ENCODE peak calls at places on chromosomes 13 and 19, in five cellular contexts. One of them, this sample, is unnamed.

GRCh38 chr13:87147076-87147475 is 524.1 kb upstream of the SLITRK5 start:
- DNase-seq in choroid plexus epithelial cell: peak
- DNase-seq in left lung: no peak
- DNase-seq in CD8-positive, alpha-beta T cell: no peak
- DNase-seq in PC-3: peak
- DNase-seq in this sample: no peak

GRCh38 chr19:30131722-30132291 is 189.8 kb downstream of the URI1 start:
- DNase-seq in PC-3: no peak
- DNase-seq in choroid plexus epithelial cell: no peak
- DNase-seq in left lung: no peak
- DNase-seq in CD8-positive, alpha-beta T cell: no peak
- DNase-seq in this sample: no peak

GRCh38 chr19:58562126-58563033 is 4.0 kb upstream of the UBE2M start:
- DNase-seq in CD8-positive, alpha-beta T cell: peak
- DNase-seq in PC-3: peak
- DNase-seq in left lung: peak
- DNase-seq in choroid plexus epithelial cell: peak
- DNase-seq in this sample: no peak

GRCh38 chr19:14502334-14503092 is 6.6 kb upstream of the GIPC1 start:
- DNase-seq in CD8-positive, alpha-beta T cell: no peak
- DNase-seq in choroid plexus epithelial cell: peak
- DNase-seq in PC-3: peak
- DNase-seq in left lung: no peak
- DNase-seq in this sample: no peak

GRCh38 chr19:16497837-16498236 is 1.6 kb downstream of the C19orf44 start:
- DNase-seq in choroid plexus epithelial cell: no peak
- DNase-seq in CD8-positive, alpha-beta T cell: no peak
- DNase-seq in PC-3: no peak
- DNase-seq in left lung: no peak
- DNase-seq in this sample: no peak

GRCh38 chr19:49116544-49116943 is 2.4 kb downstream of the LIN7B start:
- DNase-seq in CD8-positive, alpha-beta T cell: no peak
- DNase-seq in left lung: peak
- DNase-seq in PC-3: no peak
- DNase-seq in choroid plexus epithelial cell: no peak
- DNase-seq in this sample: no peak

GRCh38 chr19:19270749-19271571 is 2.1 kb downstream of the TM6SF2 start:
- DNase-seq in left lung: no peak
- DNase-seq in CD8-positive, alpha-beta T cell: no peak
- DNase-seq in PC-3: no peak
- DNase-seq in choroid plexus epithelial cell: no peak
- DNase-seq in this sample: no peak

GRCh38 chr19:18274776-18275356 is 614 bp upstream of the IQCN start:
- DNase-seq in PC-3: peak
- DNase-seq in left lung: peak
- DNase-seq in choroid plexus epithelial cell: peak
- DNase-seq in CD8-positive, alpha-beta T cell: no peak
- DNase-seq in this sample: no peak

GRCh38 chr13:50080856-50081105 is 65.5 kb downstream of the KCNRG start:
- DNase-seq in PC-3: no peak
- DNase-seq in CD8-positive, alpha-beta T cell: no peak
- DNase-seq in left lung: no peak
- DNase-seq in choroid plexus epithelial cell: peak
- DNase-seq in this sample: no peak

GRCh38 chr13:109180905-109181425 is 551.6 kb downstream of the MYO16 start:
- DNase-seq in PC-3: no peak
- DNase-seq in choroid plexus epithelial cell: peak
- DNase-seq in CD8-positive, alpha-beta T cell: no peak
- DNase-seq in left lung: no peak
- DNase-seq in this sample: peak

GRCh38 chr19:28297036-28297435 is 915.9 kb downstream of the UQCRFS1 start:
- DNase-seq in CD8-positive, alpha-beta T cell: no peak
- DNase-seq in left lung: no peak
- DNase-seq in choroid plexus epithelial cell: no peak
- DNase-seq in PC-3: no peak
- DNase-seq in this sample: no peak

GRCh38 chr13:83929147-83929546 is 46.9 kb upstream of the SLITRK1 start:
- DNase-seq in left lung: no peak
- DNase-seq in CD8-positive, alpha-beta T cell: no peak
- DNase-seq in choroid plexus epithelial cell: peak
- DNase-seq in PC-3: no peak
- DNase-seq in this sample: no peak

GRCh38 chr13:51601601-51602348 is 17.5 kb downstream of the WDFY2 start:
- DNase-seq in PC-3: no peak
- DNase-seq in choroid plexus epithelial cell: no peak
- DNase-seq in left lung: no peak
- DNase-seq in CD8-positive, alpha-beta T cell: no peak
- DNase-seq in this sample: no peak

GRCh38 chr19:35710784-35711723 is 6.7 kb downstream of the ZBTB32 start:
- DNase-seq in PC-3: no peak
- DNase-seq in left lung: no peak
- DNase-seq in CD8-positive, alpha-beta T cell: no peak
- DNase-seq in choroid plexus epithelial cell: no peak
- DNase-seq in this sample: no peak

GRCh38 chr19:17296278-17296677 is 6.9 kb downstream of the ABHD8 start:
- DNase-seq in choroid plexus epithelial cell: peak
- DNase-seq in left lung: no peak
- DNase-seq in PC-3: peak
- DNase-seq in CD8-positive, alpha-beta T cell: no peak
- DNase-seq in this sample: no peak

GRCh38 chr13:112905990-112906641 is 62.9 kb upstream of the MCF2L start:
- DNase-seq in left lung: no peak
- DNase-seq in PC-3: peak
- DNase-seq in CD8-positive, alpha-beta T cell: no peak
- DNase-seq in choroid plexus epithelial cell: no peak
- DNase-seq in this sample: no peak

GRCh38 chr19:35100588-35101533 is 14.8 kb upstream of the FXYD3 start:
- DNase-seq in PC-3: no peak
- DNase-seq in choroid plexus epithelial cell: no peak
- DNase-seq in left lung: no peak
- DNase-seq in CD8-positive, alpha-beta T cell: no peak
- DNase-seq in this sample: no peak

GRCh38 chr13:28322256-28322895 is 172.6 kb downstream of the FLT1 start:
- DNase-seq in CD8-positive, alpha-beta T cell: no peak
- DNase-seq in left lung: no peak
- DNase-seq in choroid plexus epithelial cell: peak
- DNase-seq in PC-3: peak
- DNase-seq in this sample: no peak

GRCh38 chr19:27935669-27936068 is 1277.3 kb downstream of the UQCRFS1 start:
- DNase-seq in left lung: no peak
- DNase-seq in CD8-positive, alpha-beta T cell: no peak
- DNase-seq in choroid plexus epithelial cell: no peak
- DNase-seq in PC-3: no peak
- DNase-seq in this sample: no peak

GRCh38 chr13:27783111-27783510 is 9.2 kb upstream of the GSX1 start:
- DNase-seq in PC-3: peak
- DNase-seq in choroid plexus epithelial cell: peak
- DNase-seq in left lung: no peak
- DNase-seq in CD8-positive, alpha-beta T cell: no peak
- DNase-seq in this sample: no peak

GRCh38 chr19:10699650-10700335 is 1.4 kb upstream of the QTRT1 start:
- DNase-seq in choroid plexus epithelial cell: peak
- DNase-seq in CD8-positive, alpha-beta T cell: peak
- DNase-seq in left lung: no peak
- DNase-seq in PC-3: peak
- DNase-seq in this sample: no peak

GRCh38 chr19:661427-662196 is 1.4 kb downstream of the RNF126 start:
- DNase-seq in PC-3: no peak
- DNase-seq in choroid plexus epithelial cell: peak
- DNase-seq in CD8-positive, alpha-beta T cell: peak
- DNase-seq in left lung: no peak
- DNase-seq in this sample: no peak

GRCh38 chr19:3125900-3126524 is 9.8 kb upstream of the GNA15 start:
- DNase-seq in CD8-positive, alpha-beta T cell: peak
- DNase-seq in choroid plexus epithelial cell: peak
- DNase-seq in PC-3: peak
- DNase-seq in left lung: peak
- DNase-seq in this sample: no peak

GRCh38 chr13:35309711-35310110 is 166.8 kb downstream of the MAB21L1 start:
- DNase-seq in PC-3: no peak
- DNase-seq in choroid plexus epithelial cell: no peak
- DNase-seq in left lung: no peak
- DNase-seq in CD8-positive, alpha-beta T cell: no peak
- DNase-seq in this sample: no peak

GRCh38 chr13:30898721-30899188 is 7.3 kb upstream of the MEDAG start:
- DNase-seq in CD8-positive, alpha-beta T cell: no peak
- DNase-seq in choroid plexus epithelial cell: peak
- DNase-seq in PC-3: peak
- DNase-seq in left lung: no peak
- DNase-seq in this sample: peak

GRCh38 chr13:89746554-89746953 is 1600.9 kb upstream of the MIR17HG start:
- DNase-seq in PC-3: no peak
- DNase-seq in choroid plexus epithelial cell: peak
- DNase-seq in left lung: no peak
- DNase-seq in CD8-positive, alpha-beta T cell: no peak
- DNase-seq in this sample: no peak

GRCh38 chr19:1373042-1373533 is 10.6 kb upstream of the NDUFS7 start:
- DNase-seq in left lung: no peak
- DNase-seq in choroid plexus epithelial cell: no peak
- DNase-seq in PC-3: no peak
- DNase-seq in CD8-positive, alpha-beta T cell: no peak
- DNase-seq in this sample: no peak

GRCh38 chr19:44278181-44278690 is 18.6 kb downstream of the ZNF233 start:
- DNase-seq in choroid plexus epithelial cell: no peak
- DNase-seq in PC-3: peak
- DNase-seq in left lung: no peak
- DNase-seq in CD8-positive, alpha-beta T cell: no peak
- DNase-seq in this sample: no peak

DNA sequence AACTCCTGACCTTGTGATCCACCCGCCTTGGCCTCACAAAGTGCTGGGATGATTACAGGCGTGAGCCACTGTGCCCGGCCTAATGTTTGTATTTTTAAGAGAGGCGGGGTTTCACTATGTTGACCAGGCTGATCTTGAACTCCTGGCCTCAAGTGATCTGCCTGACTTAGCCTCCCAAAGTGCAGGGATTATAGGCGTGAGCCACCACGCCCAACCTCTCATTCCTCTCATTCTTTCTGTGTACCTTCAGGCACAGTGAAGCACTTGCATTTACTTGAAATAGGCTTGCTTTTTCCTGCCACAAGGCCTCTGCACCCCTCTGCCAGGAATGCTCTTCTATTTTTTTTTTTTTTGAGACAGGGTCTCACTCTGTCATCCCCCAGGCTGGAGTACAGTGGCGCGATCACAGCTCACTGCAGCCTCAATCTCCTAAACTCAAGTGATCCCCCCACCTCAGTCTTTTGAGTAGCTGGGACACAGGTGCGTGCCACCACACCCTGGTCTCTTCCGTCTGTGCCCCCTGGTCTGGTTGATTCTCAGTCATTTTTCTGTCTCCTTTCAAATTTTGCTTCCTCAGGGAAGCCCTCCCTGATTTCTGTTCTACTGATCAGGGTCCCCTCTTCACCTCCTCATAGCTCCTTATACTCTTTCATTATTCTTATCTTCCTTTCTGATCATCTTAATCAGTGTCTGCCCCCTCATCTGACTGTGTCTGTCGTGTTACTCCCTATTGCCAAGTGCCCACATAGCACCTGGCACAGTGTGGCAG is 15.1 kb downstream of the ACTMAP start:
- DNase-seq in choroid plexus epithelial cell: no peak
- DNase-seq in PC-3: no peak
- DNase-seq in CD8-positive, alpha-beta T cell: no peak
- DNase-seq in left lung: no peak
- DNase-seq in this sample: no peak
- H3K4me3 ChIP-seq in choroid plexus epithelial cell: no peak
- H3K4me3 ChIP-seq in PC-3: no peak
- H3K4me3 ChIP-seq in CD8-positive, alpha-beta T cell: no peak
- H3K4me3 ChIP-seq in left lung: no peak
- H3K4me3 ChIP-seq in this sample: no peak

GRCh38 chr13:102401755-102402154 is at the start of gene FGF14:
- DNase-seq in left lung: no peak
- DNase-seq in choroid plexus epithelial cell: no peak
- DNase-seq in PC-3: no peak
- DNase-seq in CD8-positive, alpha-beta T cell: no peak
- DNase-seq in this sample: no peak
- H3K4me3 ChIP-seq in left lung: peak
- H3K4me3 ChIP-seq in choroid plexus epithelial cell: peak
- H3K4me3 ChIP-seq in PC-3: no peak
- H3K4me3 ChIP-seq in CD8-positive, alpha-beta T cell: peak
- H3K4me3 ChIP-seq in this sample: peak

GRCh38 chr19:51440846-51441409 is 17.3 kb downstream of the SIGLEC8 start:
- DNase-seq in CD8-positive, alpha-beta T cell: peak
- DNase-seq in PC-3: peak
- DNase-seq in left lung: peak
- DNase-seq in choroid plexus epithelial cell: peak
- DNase-seq in this sample: no peak
- H3K4me3 ChIP-seq in CD8-positive, alpha-beta T cell: peak
- H3K4me3 ChIP-seq in PC-3: peak
- H3K4me3 ChIP-seq in left lung: no peak
- H3K4me3 ChIP-seq in choroid plexus epithelial cell: no peak
- H3K4me3 ChIP-seq in this sample: no peak

GRCh38 chr19:41707502-41707812 is 969 bp upstream of the CEACAM5 start:
- DNase-seq in choroid plexus epithelial cell: no peak
- DNase-seq in CD8-positive, alpha-beta T cell: no peak
- DNase-seq in left lung: no peak
- DNase-seq in PC-3: peak
- DNase-seq in this sample: no peak

GRCh38 chr19:41705393-41706174 is 2.8 kb upstream of the CEACAM5 start:
- DNase-seq in CD8-positive, alpha-beta T cell: no peak
- DNase-seq in left lung: no peak
- DNase-seq in PC-3: peak
- DNase-seq in choroid plexus epithelial cell: peak
- DNase-seq in this sample: no peak

GRCh38 chr19:41708481-41708880 is at the start of gene CEACAM5:
- DNase-seq in left lung: no peak
- DNase-seq in CD8-positive, alpha-beta T cell: no peak
- DNase-seq in PC-3: no peak
- DNase-seq in choroid plexus epithelial cell: no peak
- DNase-seq in this sample: no peak

GRCh38 chr19:41707871-41708371 is 505 bp upstream of the CEACAM5 start:
- DNase-seq in choroid plexus epithelial cell: no peak
- DNase-seq in CD8-positive, alpha-beta T cell: no peak
- DNase-seq in left lung: no peak
- DNase-seq in PC-3: no peak
- DNase-seq in this sample: no peak

DNA sequence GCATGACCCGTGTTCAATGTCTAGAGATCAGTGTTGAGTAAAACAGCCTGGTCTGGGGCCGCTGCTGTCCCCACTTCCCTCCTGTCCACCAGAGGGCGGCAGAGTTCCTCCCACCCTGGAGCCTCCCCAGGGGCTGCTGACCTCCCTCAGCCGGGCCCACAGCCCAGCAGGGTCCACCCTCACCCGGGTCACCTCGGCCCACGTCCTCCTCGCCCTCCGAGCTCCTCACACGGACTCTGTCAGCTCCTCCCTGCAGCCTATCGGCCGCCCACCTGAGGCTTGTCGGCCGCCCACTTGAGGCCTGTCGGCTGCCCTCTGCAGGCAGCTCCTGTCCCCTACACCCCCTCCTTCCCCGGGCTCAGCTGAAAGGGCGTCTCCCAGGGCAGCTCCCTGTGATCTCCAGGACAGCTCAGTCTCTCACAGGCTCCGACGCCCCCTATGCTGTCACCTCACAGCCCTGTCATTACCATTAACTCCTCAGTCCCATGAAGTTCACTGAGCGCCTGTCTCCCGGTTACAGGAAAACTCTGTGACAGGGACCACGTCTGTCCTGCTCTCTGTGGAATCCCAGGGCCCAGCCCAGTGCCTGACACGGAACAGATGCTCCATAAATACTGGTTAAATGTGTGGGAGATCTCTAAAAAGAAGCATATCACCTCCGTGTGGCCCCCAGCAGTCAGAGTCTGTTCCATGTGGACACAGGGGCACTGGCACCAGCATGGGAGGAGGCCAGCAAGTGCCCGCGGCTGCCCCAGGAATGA is 1.5 kb upstream of the CEACAM5 start:
- DNase-seq in CD8-positive, alpha-beta T cell: peak
- DNase-seq in left lung: peak
- DNase-seq in PC-3: peak
- DNase-seq in choroid plexus epithelial cell: peak
- DNase-seq in this sample: no peak
- H3K4me3 ChIP-seq in CD8-positive, alpha-beta T cell: peak
- H3K4me3 ChIP-seq in left lung: no peak
- H3K4me3 ChIP-seq in PC-3: peak
- H3K4me3 ChIP-seq in choroid plexus epithelial cell: no peak
- H3K4me3 ChIP-seq in this sample: peak

This sample was measured in epithelial cell of proximal tubule.